ENCODE peak calls at places on chromosomes 4 and X, in six cellular contexts. U is fibroblast of mammary gland, N is MCF 10A, Y is chondrocyte, J is GM06990, Q is spleen. S is an unnamed sample.

GRCh38 chr4:89752932-89753598 is 83.9 kb downstream of the SNCA start:
- DNase-seq in U (peak; percentile 99), N (peak; percentile 76), Y (no peak), J (no peak), Q (no peak), S (no peak)

GRCh38 chrX:39238017-39238416 is 436.8 kb downstream of the MID1IP1 start:
- DNase-seq in U (no peak), N (no peak), Y (no peak), J (no peak), Q (no peak), S (no peak)

GRCh38 chr4:174522183-174523002 is at the start of gene HPGD:
- DNase-seq in U (no peak), N (peak; percentile 37), Y (no peak), J (peak; percentile 30), Q (peak; percentile 87), S (peak; percentile 45)

GRCh38 chr4:4857809-4858508 is 1.5 kb upstream of the MSX1 start:
- DNase-seq in U (no peak), N (no peak), Y (no peak), J (no peak), Q (no peak), S (peak; percentile 25)

GRCh38 chrX:11190745-11191510 is 79.8 kb downstream of the HCCS start:
- DNase-seq in U (no peak), N (peak; percentile 34), Y (no peak), J (no peak), Q (no peak), S (no peak)

GRCh38 chrX:43958529-43958928 is 14.7 kb downstream of the NDP start:
- DNase-seq in U (peak; percentile 90), N (peak; percentile 90), Y (no peak), J (peak; percentile 15), Q (no peak), S (peak; percentile 13)

GRCh38 chrX:25156323-25156722 is 140.6 kb upstream of the ARX start:
- DNase-seq in U (no peak), N (peak; percentile 32), Y (no peak), J (no peak), Q (no peak), S (no peak)

GRCh38 chr4:56909083-56909981 is 1.6 kb downstream of the REST start:
- DNase-seq in U (peak; percentile 49), N (peak; percentile 52), Y (no peak), J (peak; percentile 72), Q (no peak), S (peak; percentile 72)

GRCh38 chrX:48703642-48704481 is 7.3 kb downstream of the SUV39H1 start:
- DNase-seq in U (peak; percentile 46), N (peak; percentile 76), Y (no peak), J (no peak), Q (peak; percentile 38), S (no peak)
- TF ChIP-seq CTCF in U (no peak), N (no peak), Y (no peak), J (no peak), Q (no peak), S (no peak)

GRCh38 chr4:38783109-38783460 is 295 bp upstream of the TLR10 start:
- DNase-seq in U (no peak), N (no peak), Y (no peak), J (no peak), Q (no peak), S (no peak)
- TF ChIP-seq CTCF in U (no peak), N (no peak), Y (peak; percentile 48), J (no peak), Q (no peak), S (no peak)

DNA sequence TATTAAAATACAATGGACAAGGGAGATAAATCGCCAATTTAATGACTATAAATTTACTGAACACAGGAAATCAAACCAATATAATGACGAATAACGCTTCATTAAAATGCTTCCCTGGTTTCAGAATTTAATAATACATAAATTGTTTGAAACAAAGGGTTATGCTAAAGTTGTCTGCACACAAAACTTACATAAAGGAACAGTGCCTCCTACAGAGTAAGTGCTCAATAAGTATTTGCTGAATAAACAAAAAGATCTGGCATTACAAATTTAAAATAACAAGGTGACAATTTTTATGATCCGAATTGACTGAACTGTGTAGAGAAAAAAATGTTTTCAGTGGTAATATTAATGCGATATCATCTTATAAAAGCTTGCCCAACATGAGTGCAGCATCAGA is 69.6 kb downstream of the NOCT start:
- DNase-seq in U (peak; percentile 45), N (peak; percentile 29), Y (no peak), J (no peak), Q (no peak), S (peak; percentile 19)
- TF ChIP-seq CTCF in U (peak; percentile 33), N (peak; percentile 24), Y (peak; percentile 76), J (no peak), Q (no peak), S (peak; percentile 8)

GRCh38 chr4:168711197-168712120 is 214.6 kb downstream of the PALLD start:
- DNase-seq in U (peak; percentile 82), N (peak; percentile 66), Y (no peak), J (no peak), Q (no peak), S (no peak)
- TF ChIP-seq CTCF in U (no peak), N (no peak), Y (no peak), J (no peak), Q (no peak), S (no peak)

GRCh38 chrX:136694491-136695087 is 46.6 kb downstream of the CD40LG start:
- DNase-seq in U (peak; percentile 60), N (peak; percentile 52), Y (no peak), J (peak; percentile 53), Q (no peak), S (peak; percentile 32)
- TF ChIP-seq CTCF in U (peak; percentile 83), N (peak; percentile 79), Y (peak; percentile 85), J (peak; percentile 68), Q (peak; percentile 53), S (peak; percentile 16)

S was measured in GM20000.